ENCODE peak calls at places on chromosomes 3 and 15, in four cellular contexts. One of them, this sample, is unnamed.
A peak's percentile ranks its signal among the peaks of the same experiment; 100 is the strongest.

GRCh38 chr3:58105196-58105595 is 97.0 kb downstream of the FLNB start:
- DNase-seq in heart left ventricle: no peak
- DNase-seq in endothelial cell: no peak
- DNase-seq in MM.1S: no peak
- DNase-seq in this sample: no peak

GRCh38 chr15:45425135-45425534 is 46.8 kb upstream of the GATM start:
- DNase-seq in heart left ventricle: no peak
- DNase-seq in endothelial cell: no peak
- DNase-seq in MM.1S: no peak
- DNase-seq in this sample: no peak

GRCh38 chr3:104388624-104389023 is 978.1 kb upstream of the ALCAM start:
- DNase-seq in heart left ventricle: no peak
- DNase-seq in endothelial cell: no peak
- DNase-seq in MM.1S: peak; percentile 42
- DNase-seq in this sample: no peak

GRCh38 chr3:188904670-188905069 is 267.1 kb upstream of the TPRG1 start:
- DNase-seq in heart left ventricle: no peak
- DNase-seq in endothelial cell: no peak
- DNase-seq in MM.1S: no peak
- DNase-seq in this sample: no peak

GRCh38 chr3:56937580-56937979 is 122.9 kb upstream of the SPATA12 start:
- DNase-seq in heart left ventricle: no peak
- DNase-seq in endothelial cell: no peak
- DNase-seq in MM.1S: no peak
- DNase-seq in this sample: no peak

GRCh38 chr15:38620108-38620507 is 55.5 kb upstream of the RASGRP1 start:
- DNase-seq in heart left ventricle: no peak
- DNase-seq in endothelial cell: no peak
- DNase-seq in MM.1S: no peak
- DNase-seq in this sample: no peak

GRCh38 chr15:100999369-100999768 is 80.2 kb downstream of the LRRK1 start:
- DNase-seq in heart left ventricle: no peak
- DNase-seq in endothelial cell: no peak
- DNase-seq in MM.1S: no peak
- DNase-seq in this sample: no peak

GRCh38 chr3:169286214-169286613 is 377.3 kb downstream of the MECOM start:
- DNase-seq in heart left ventricle: no peak
- DNase-seq in endothelial cell: no peak
- DNase-seq in MM.1S: no peak
- DNase-seq in this sample: no peak

GRCh38 chr3:49512791-49513355 is 41.4 kb upstream of the BSN start:
- DNase-seq in heart left ventricle: no peak
- DNase-seq in endothelial cell: no peak
- DNase-seq in MM.1S: no peak
- DNase-seq in this sample: no peak

GRCh38 chr3:124837730-124838186 is 49.4 kb downstream of the ITGB5 start:
- DNase-seq in heart left ventricle: peak; percentile 84
- DNase-seq in endothelial cell: peak; percentile 30
- DNase-seq in MM.1S: no peak
- DNase-seq in this sample: no peak

GRCh38 chr15:29093065-29093435 is 176.6 kb downstream of the NSMCE3 start:
- DNase-seq in heart left ventricle: no peak
- DNase-seq in endothelial cell: no peak
- DNase-seq in MM.1S: no peak
- DNase-seq in this sample: no peak

GRCh38 chr3:37853691-37854413 is 7.8 kb upstream of the CTDSPL start:
- DNase-seq in heart left ventricle: no peak
- DNase-seq in endothelial cell: no peak
- DNase-seq in MM.1S: no peak
- DNase-seq in this sample: no peak

GRCh38 chr3:37858742-37859141 is 2.9 kb upstream of the CTDSPL start:
- DNase-seq in heart left ventricle: no peak
- DNase-seq in endothelial cell: no peak
- DNase-seq in MM.1S: no peak
- DNase-seq in this sample: no peak

GRCh38 chr3:37856381-37856780 is 5.3 kb upstream of the CTDSPL start:
- DNase-seq in heart left ventricle: peak; percentile 57
- DNase-seq in endothelial cell: no peak
- DNase-seq in MM.1S: no peak
- DNase-seq in this sample: no peak

GRCh38 chr3:37852771-37853170 is 8.9 kb upstream of the CTDSPL start:
- DNase-seq in heart left ventricle: no peak
- DNase-seq in endothelial cell: no peak
- DNase-seq in MM.1S: no peak
- DNase-seq in this sample: no peak

GRCh38 chr3:37855363-37855970 is 6.2 kb upstream of the CTDSPL start:
- DNase-seq in heart left ventricle: peak; percentile 86
- DNase-seq in endothelial cell: peak; percentile 89
- DNase-seq in MM.1S: peak; percentile 63
- DNase-seq in this sample: peak; percentile 89
- TF ChIP-seq CTCF in heart left ventricle: peak; percentile 84
- TF ChIP-seq CTCF in endothelial cell: peak; percentile 96
- TF ChIP-seq CTCF in MM.1S: peak; percentile 94
- TF ChIP-seq CTCF in this sample: peak; percentile 93

DNA sequence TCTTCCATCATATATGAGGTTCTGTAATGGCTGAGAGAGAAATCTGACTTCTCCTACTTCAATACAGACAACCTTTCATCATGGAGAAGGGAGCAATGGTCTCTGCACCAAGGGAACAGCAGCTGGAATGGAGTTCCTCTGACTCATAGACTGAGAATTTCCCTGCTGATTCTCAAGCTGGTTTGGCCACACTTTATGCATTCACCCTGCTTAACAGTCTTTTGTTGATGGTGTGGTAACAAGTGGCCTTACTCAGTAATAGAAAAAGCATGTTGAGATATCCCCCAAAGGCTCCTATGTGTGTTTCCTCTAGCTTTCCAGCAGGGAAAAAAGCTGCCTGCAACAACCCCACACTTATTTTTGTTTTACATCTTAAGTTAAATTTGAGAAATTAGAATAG is 138.1 kb downstream of the GREM1 start:
- DNase-seq in heart left ventricle: no peak
- DNase-seq in endothelial cell: no peak
- DNase-seq in MM.1S: no peak
- DNase-seq in this sample: no peak
- TF ChIP-seq CTCF in heart left ventricle: no peak
- TF ChIP-seq CTCF in endothelial cell: no peak
- TF ChIP-seq CTCF in MM.1S: no peak
- TF ChIP-seq CTCF in this sample: no peak

DNA sequence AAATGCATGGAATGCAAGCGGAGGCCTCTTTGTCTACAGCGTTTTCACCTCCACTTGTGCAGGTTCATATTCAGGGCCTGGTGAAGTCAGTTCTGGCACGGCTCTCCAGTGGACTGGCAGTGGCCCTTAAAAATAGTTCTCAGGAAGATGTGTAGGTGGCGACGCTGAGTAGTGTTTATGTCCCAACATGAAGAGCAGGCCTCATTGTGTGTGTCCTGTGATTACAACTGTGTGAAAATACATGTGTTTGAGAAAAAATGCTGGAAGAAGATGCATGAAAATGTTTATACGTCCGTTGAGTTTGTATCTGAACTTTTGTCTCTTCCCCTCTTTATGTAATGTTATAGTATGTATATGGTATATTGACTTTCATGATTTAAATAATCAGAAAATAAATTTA is 7.2 kb downstream of the LIPC start:
- DNase-seq in heart left ventricle: peak; percentile 47
- DNase-seq in endothelial cell: peak; percentile 38
- DNase-seq in MM.1S: no peak
- DNase-seq in this sample: no peak
- TF ChIP-seq CTCF in heart left ventricle: peak; percentile 53
- TF ChIP-seq CTCF in endothelial cell: no peak
- TF ChIP-seq CTCF in MM.1S: peak; percentile 15
- TF ChIP-seq CTCF in this sample: peak; percentile 33

GRCh38 chr3:174986685-174987084 is 127.6 kb downstream of the NAALADL2 start:
- DNase-seq in heart left ventricle: no peak
- DNase-seq in endothelial cell: no peak
- DNase-seq in MM.1S: no peak
- DNase-seq in this sample: no peak
- TF ChIP-seq CTCF in heart left ventricle: no peak
- TF ChIP-seq CTCF in endothelial cell: no peak
- TF ChIP-seq CTCF in MM.1S: no peak
- TF ChIP-seq CTCF in this sample: no peak

GRCh38 chr3:28917895-28918294 is 363.0 kb upstream of the RBMS3 start:
- DNase-seq in heart left ventricle: no peak
- DNase-seq in endothelial cell: no peak
- DNase-seq in MM.1S: no peak
- DNase-seq in this sample: no peak

GRCh38 chr3:28922376-28922775 is 358.5 kb upstream of the RBMS3 start:
- DNase-seq in heart left ventricle: no peak
- DNase-seq in endothelial cell: no peak
- DNase-seq in MM.1S: no peak
- DNase-seq in this sample: no peak

GRCh38 chr3:28915711-28916481 is 365.0 kb upstream of the RBMS3 start:
- DNase-seq in heart left ventricle: no peak
- DNase-seq in endothelial cell: peak; percentile 60
- DNase-seq in MM.1S: peak; percentile 27
- DNase-seq in this sample: peak; percentile 35

GRCh38 chr3:28912120-28912885 is 368.6 kb upstream of the RBMS3 start:
- DNase-seq in heart left ventricle: no peak
- DNase-seq in endothelial cell: no peak
- DNase-seq in MM.1S: no peak
- DNase-seq in this sample: no peak

GRCh38 chr3:28916713-28917499 is 364.0 kb upstream of the RBMS3 start:
- DNase-seq in heart left ventricle: peak; percentile 73
- DNase-seq in endothelial cell: peak; percentile 52
- DNase-seq in MM.1S: peak; percentile 95
- DNase-seq in this sample: peak; percentile 42
- TF ChIP-seq CTCF in heart left ventricle: peak; percentile 74
- TF ChIP-seq CTCF in endothelial cell: no peak
- TF ChIP-seq CTCF in MM.1S: peak; percentile 72
- TF ChIP-seq CTCF in this sample: peak; percentile 50

GRCh38 chr3:191502583-191502982 is 41.6 kb downstream of the PYDC2 start:
- DNase-seq in heart left ventricle: no peak
- DNase-seq in endothelial cell: no peak
- DNase-seq in MM.1S: no peak
- DNase-seq in this sample: no peak
- TF ChIP-seq CTCF in heart left ventricle: peak; percentile 32
- TF ChIP-seq CTCF in endothelial cell: peak; percentile 45
- TF ChIP-seq CTCF in MM.1S: peak; percentile 22
- TF ChIP-seq CTCF in this sample: peak; percentile 25

DNA sequence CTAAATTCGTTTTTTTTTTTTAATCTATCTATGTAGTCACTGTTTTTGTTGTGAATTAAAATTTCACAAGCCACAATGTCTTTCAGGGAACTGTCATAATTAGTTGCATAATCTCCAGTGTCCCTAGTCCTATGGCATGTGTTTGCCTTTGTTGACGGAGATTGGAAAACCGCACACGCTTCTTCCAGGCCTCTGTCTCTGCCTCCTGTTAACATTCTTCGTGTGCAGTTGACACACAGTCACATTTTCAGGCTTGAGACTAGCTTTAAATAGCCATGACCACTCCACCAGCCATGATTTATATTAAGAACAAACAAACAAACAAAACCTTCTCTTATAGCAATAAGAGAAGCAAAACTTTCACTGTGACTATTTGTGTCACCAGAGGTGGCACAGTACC is 139.8 kb downstream of the DUT start:
- DNase-seq in heart left ventricle: no peak
- DNase-seq in endothelial cell: no peak
- DNase-seq in MM.1S: no peak
- DNase-seq in this sample: no peak
- TF ChIP-seq CTCF in heart left ventricle: no peak
- TF ChIP-seq CTCF in endothelial cell: no peak
- TF ChIP-seq CTCF in MM.1S: no peak
- TF ChIP-seq CTCF in this sample: no peak

GRCh38 chr3:161854232-161854771 is 357.7 kb downstream of the OTOL1 start:
- DNase-seq in heart left ventricle: no peak
- DNase-seq in endothelial cell: peak; percentile 42
- DNase-seq in MM.1S: peak; percentile 37
- DNase-seq in this sample: no peak
- TF ChIP-seq CTCF in heart left ventricle: no peak
- TF ChIP-seq CTCF in endothelial cell: peak; percentile 55
- TF ChIP-seq CTCF in MM.1S: peak; percentile 58
- TF ChIP-seq CTCF in this sample: no peak

DNA sequence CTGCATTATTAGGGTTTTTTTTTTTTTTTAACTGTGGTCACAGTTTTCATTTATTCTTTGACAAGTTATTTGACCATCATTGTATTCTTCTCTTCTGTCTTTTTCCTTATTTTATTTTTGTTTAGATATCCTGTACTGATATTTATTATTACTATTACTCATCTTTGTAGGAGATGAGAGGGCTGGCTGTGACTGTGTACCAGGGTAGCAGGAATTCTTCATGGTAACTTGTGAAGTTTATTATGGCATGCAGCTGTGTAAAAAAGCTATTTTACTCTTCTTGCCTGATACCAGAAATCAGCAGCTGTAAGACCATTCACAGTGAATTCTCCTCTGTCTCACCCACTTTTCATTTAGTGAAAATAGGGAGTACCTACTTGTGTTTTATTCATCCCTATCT is 44.5 kb downstream of the ATP6V1A start:
- DNase-seq in heart left ventricle: no peak
- DNase-seq in endothelial cell: no peak
- DNase-seq in MM.1S: no peak
- DNase-seq in this sample: no peak
- TF ChIP-seq CTCF in heart left ventricle: no peak
- TF ChIP-seq CTCF in endothelial cell: no peak
- TF ChIP-seq CTCF in MM.1S: no peak
- TF ChIP-seq CTCF in this sample: no peak

GRCh38 chr3:163916596-163917560 is 1161.4 kb downstream of the SI start:
- DNase-seq in heart left ventricle: no peak
- DNase-seq in endothelial cell: peak; percentile 20
- DNase-seq in MM.1S: peak; percentile 31
- DNase-seq in this sample: no peak
- TF ChIP-seq CTCF in heart left ventricle: no peak
- TF ChIP-seq CTCF in endothelial cell: peak; percentile 52
- TF ChIP-seq CTCF in MM.1S: peak; percentile 52
- TF ChIP-seq CTCF in this sample: peak; percentile 6

This sample was measured in lower lobe of right lung.